ENCODE peak calls at places on chromosomes 7 and 10, in five cellular contexts. Z is HepG2, Q is K562, T is H1, R is GM12878. W is an unnamed sample.

GRCh38 chr10:7819126-7819470 is 793 bp downstream of the TAF3 start:
- DNase-seq in Z (peak), Q (peak), T (no peak), R (no peak), W (peak)

GRCh38 chr7:1707756-1708611 is 37.9 kb downstream of the ELFN1 start:
- DNase-seq in Z (no peak), Q (no peak), T (no peak), R (no peak), W (no peak)

GRCh38 chr10:84820121-84820520 is 491.7 kb downstream of the CCSER2 start:
- DNase-seq in Z (peak), Q (peak), T (no peak), R (no peak), W (no peak)

GRCh38 chr10:25285809-25286208 is 111.0 kb downstream of the GPR158 start:
- DNase-seq in Z (no peak), Q (no peak), T (no peak), R (no peak), W (no peak)

GRCh38 chr10:63711866-63712716 is 190.9 kb downstream of the REEP3 start:
- DNase-seq in Z (peak), Q (no peak), T (no peak), R (no peak), W (no peak)

GRCh38 chr7:138387755-138388475 is 72.1 kb upstream of the TRIM24 start:
- DNase-seq in Z (no peak), Q (no peak), T (no peak), R (no peak), W (no peak)

GRCh38 chr10:79638318-79638717 is 27.6 kb downstream of the SFTPA1 start:
- DNase-seq in Z (no peak), Q (no peak), T (no peak), R (no peak), W (no peak)

GRCh38 chr7:41316410-41316809 is 386.5 kb downstream of the INHBA start:
- DNase-seq in Z (peak), Q (no peak), T (no peak), R (no peak), W (no peak)

GRCh38 chr7:51230723-51231122 is 85.9 kb downstream of the COBL start:
- DNase-seq in Z (no peak), Q (no peak), T (no peak), R (no peak), W (no peak)

GRCh38 chr7:29557954-29558353 is 5.7 kb upstream of the PRR15 start:
- DNase-seq in Z (no peak), Q (peak), T (no peak), R (no peak), W (peak)

GRCh38 chr10:96991313-96991841 is 159.3 kb downstream of the LCOR start:
- DNase-seq in Z (no peak), Q (no peak), T (no peak), R (no peak), W (no peak)

GRCh38 chr10:117355064-117355463 is 20.2 kb downstream of the PDZD8 start:
- DNase-seq in Z (no peak), Q (no peak), T (no peak), R (no peak), W (no peak)

GRCh38 chr7:52119537-52119936 is 802.9 kb upstream of the COBL start:
- DNase-seq in Z (no peak), Q (no peak), T (no peak), R (no peak), W (peak)

GRCh38 chr7:144854839-144855424 is 19.1 kb upstream of the TPK1 start:
- DNase-seq in Z (peak), Q (peak), T (no peak), R (no peak), W (peak)

GRCh38 chr10:99828464-99828863 is 46.0 kb downstream of the ABCC2 start:
- DNase-seq in Z (no peak), Q (no peak), T (no peak), R (peak), W (no peak)

GRCh38 chr7:34247468-34247867 is 342.1 kb downstream of the BMPER start:
- DNase-seq in Z (no peak), Q (no peak), T (no peak), R (no peak), W (no peak)

GRCh38 chr7:113113912-113114311 is 4.4 kb downstream of the SMIM30 start:
- DNase-seq in Z (peak), Q (peak), T (no peak), R (no peak), W (peak)

GRCh38 chr7:128135275-128136214 is 104.3 kb upstream of the LRRC4 start:
- DNase-seq in Z (no peak), Q (peak), T (no peak), R (no peak), W (peak)

GRCh38 chr10:99534939-99535763 is 2.4 kb downstream of the NKX2-3 start:
- DNase-seq in Z (no peak), Q (no peak), T (no peak), R (no peak), W (peak)

GRCh38 chr7:36916116-36916515 is 191.8 kb upstream of the AOAH start:
- DNase-seq in Z (no peak), Q (no peak), T (no peak), R (no peak), W (no peak)

GRCh38 chr10:34163075-34163905 is 651.8 kb downstream of the PARD3 start:
- DNase-seq in Z (no peak), Q (peak), T (no peak), R (no peak), W (no peak)

GRCh38 chr7:58086871-58087535 is 637.0 kb downstream of the ZNF716 start:
- DNase-seq in Z (no peak), Q (no peak), T (no peak), R (no peak), W (no peak)

GRCh38 chr10:100502926-100503480 is 16.7 kb downstream of the SEC31B start:
- DNase-seq in Z (no peak), Q (no peak), T (no peak), R (no peak), W (no peak)

GRCh38 chr10:62582098-62582705 is 208.0 kb downstream of the ZNF365 start:
- DNase-seq in Z (no peak), Q (no peak), T (no peak), R (no peak), W (no peak)

GRCh38 chr10:36670616-36671402 is 454.6 kb upstream of the ANKRD30A start:
- DNase-seq in Z (no peak), Q (no peak), T (no peak), R (no peak), W (no peak)

GRCh38 chr7:27143022-27143949 is at the start of gene HOXA5:
- DNase-seq in Z (peak), Q (no peak), T (peak), R (no peak), W (peak)

GRCh38 chr7:50273870-50274269 is 30.6 kb upstream of the IKZF1 start:
- DNase-seq in Z (no peak), Q (no peak), T (no peak), R (no peak), W (no peak)

GRCh38 chr10:62025134-62025794 is 123.8 kb downstream of the ARID5B start:
- DNase-seq in Z (no peak), Q (no peak), T (no peak), R (no peak), W (no peak)

GRCh38 chr10:75746356-75746755 is 314.9 kb downstream of the LRMDA start:
- DNase-seq in Z (peak), Q (no peak), T (no peak), R (no peak), W (no peak)

GRCh38 chr10:101468159-101468558 is 114.2 kb downstream of the BTRC start:
- DNase-seq in Z (no peak), Q (no peak), T (no peak), R (no peak), W (no peak)

GRCh38 chr10:4351723-4352565 is 474.1 kb upstream of the AKR1E2 start:
- DNase-seq in Z (no peak), Q (no peak), T (no peak), R (no peak), W (no peak)

GRCh38 chr7:28017372-28017771 is 163.2 kb downstream of the JAZF1 start:
- DNase-seq in Z (no peak), Q (no peak), T (no peak), R (no peak), W (no peak)

GRCh38 chr10:79601939-79602338 is 8.8 kb upstream of the SFTPA1 start:
- DNase-seq in Z (no peak), Q (no peak), T (no peak), R (no peak), W (no peak)

GRCh38 chr10:60044221-60044620 is 137.9 kb upstream of the CCDC6 start:
- DNase-seq in Z (no peak), Q (no peak), T (no peak), R (no peak), W (no peak)

GRCh38 chr7:19268737-19269136 is 123.5 kb upstream of the FERD3L start:
- DNase-seq in Z (no peak), Q (no peak), T (no peak), R (no peak), W (no peak)

GRCh38 chr7:19275000-19275399 is 129.8 kb upstream of the FERD3L start:
- DNase-seq in Z (no peak), Q (no peak), T (no peak), R (no peak), W (no peak)

GRCh38 chr7:19269301-19269700 is 124.1 kb upstream of the FERD3L start:
- DNase-seq in Z (no peak), Q (no peak), T (no peak), R (no peak), W (peak)
- H3K4me2 ChIP-seq in Z (no peak), Q (no peak), T (no peak), R (no peak), W (no peak)

GRCh38 chr10:110781139-110781538 is 90.6 kb upstream of the PDCD4 start:
- DNase-seq in Z (no peak), Q (no peak), T (no peak), R (no peak), W (no peak)
- TF ChIP-seq CREB1 in Z (no peak), Q (no peak), T (no peak), R (no peak), W (no peak)

DNA sequence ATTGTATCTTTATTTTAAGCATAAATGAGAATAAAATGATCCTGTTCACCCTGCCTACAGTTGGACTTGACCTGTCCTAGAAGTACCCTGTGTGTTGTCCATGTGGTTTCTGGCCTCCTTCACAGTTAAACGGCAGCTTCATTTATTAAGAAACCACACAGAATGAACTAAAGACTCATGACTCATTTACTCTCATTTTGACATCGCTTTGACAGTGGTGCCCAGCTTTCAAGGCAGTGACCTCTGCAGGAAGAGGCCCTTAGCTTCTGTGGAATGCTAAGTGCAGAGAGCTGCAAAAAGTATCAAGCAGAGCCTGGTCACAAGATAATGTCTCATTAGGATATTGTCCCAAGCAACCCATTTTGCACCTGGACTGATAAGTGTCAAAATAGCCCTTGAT is 93.4 kb downstream of the AVL9 start:
- DNase-seq in Z (peak), Q (no peak), T (no peak), R (no peak), W (no peak)
- H3K4me2 ChIP-seq in Z (no peak), Q (no peak), T (no peak), R (no peak), W (no peak)

GRCh38 chr10:71754562-71754961 is 18.8 kb downstream of the VSIR start:
- DNase-seq in Z (no peak), Q (no peak), T (no peak), R (no peak), W (no peak)

GRCh38 chr10:71755179-71755879 is 18.0 kb downstream of the VSIR start:
- DNase-seq in Z (no peak), Q (no peak), T (no peak), R (no peak), W (no peak)

GRCh38 chr10:71756441-71757191 is 16.7 kb downstream of the VSIR start:
- DNase-seq in Z (no peak), Q (no peak), T (no peak), R (no peak), W (no peak)

GRCh38 chr10:71753960-71754505 is 19.3 kb downstream of the VSIR start:
- DNase-seq in Z (no peak), Q (no peak), T (no peak), R (no peak), W (no peak)

GRCh38 chr10:71757450-71757918 is 15.8 kb downstream of the VSIR start:
- DNase-seq in Z (no peak), Q (no peak), T (no peak), R (no peak), W (no peak)
- TF ChIP-seq CREB1 in Z (no peak), Q (no peak), T (no peak), R (no peak), W (no peak)

GRCh38 chr10:86553213-86553612 is 31.6 kb upstream of the WAPL start:
- DNase-seq in Z (no peak), Q (no peak), T (no peak), R (no peak), W (no peak)
- H3K4me2 ChIP-seq in Z (no peak), Q (no peak), T (no peak), R (no peak), W (no peak)

GRCh38 chr7:55224810-55225209 is 140.3 kb upstream of the LANCL2 start:
- DNase-seq in Z (no peak), Q (no peak), T (no peak), R (no peak), W (no peak)

GRCh38 chr7:55224111-55224510 is 141.0 kb upstream of the LANCL2 start:
- DNase-seq in Z (no peak), Q (no peak), T (no peak), R (no peak), W (no peak)

GRCh38 chr7:55223023-55223422 is 142.1 kb upstream of the LANCL2 start:
- DNase-seq in Z (no peak), Q (no peak), T (no peak), R (no peak), W (no peak)
- TF ChIP-seq CREB1 in Z (no peak), Q (no peak), T (no peak), R (no peak), W (no peak)

GRCh38 chr10:92876509-92877036 is 28.3 kb downstream of the EXOC6 start:
- DNase-seq in Z (no peak), Q (no peak), T (no peak), R (no peak), W (no peak)
- H3K4me2 ChIP-seq in Z (no peak), Q (no peak), T (no peak), R (no peak), W (no peak)

W was measured in GM23338.